ENCODE peak calls at places on chromosomes 11 and 22, in six cellular contexts. V is hepatocyte, M is HAP-1, Y is aorta, E is H1, F is stomach. K is an unnamed sample. For H3K4me1 and H3K9me3, the result is how much of the 10 kb centered on the place peaks cover.

GRCh38 chr22:21876486-21877176 is 9.2 kb upstream of the MAPK1 start:
- DNase-seq in V (no peak), E (no peak), F (no peak), M (no peak), Y (no peak), K (no peak)

GRCh38 chr22:25939384-25939783 is 197.4 kb downstream of the MYO18B start:
- DNase-seq in Y (no peak), E (no peak), F (no peak), V (no peak), M (no peak), K (no peak)

GRCh38 chr11:22795914-22796313 is 33.7 kb downstream of the SVIP start:
- DNase-seq in Y (no peak), F (no peak), V (no peak), M (no peak), E (no peak), K (no peak)

GRCh38 chr11:62574363-62575057 is 819 bp upstream of the EEF1G start:
- DNase-seq in Y (peak), E (no peak), V (peak), F (peak), M (no peak), K (peak)

GRCh38 chr11:119000906-119001305 is 3.0 kb downstream of the CENATAC start:
- DNase-seq in V (no peak), M (no peak), F (no peak), Y (no peak), E (no peak), K (no peak)

GRCh38 chr11:94067010-94067409 is 45.9 kb downstream of the HEPHL1 start:
- DNase-seq in V (no peak), Y (no peak), M (no peak), F (no peak), E (no peak), K (no peak)

GRCh38 chr22:35648066-35649025 is at the start of gene APOL6:
- DNase-seq in F (peak), V (peak), Y (no peak), E (no peak), M (no peak), K (peak)

GRCh38 chr22:35380537-35381423 is at the start of gene HMOX1:
- DNase-seq in V (peak), Y (peak), M (peak), E (no peak), F (peak), K (peak)

GRCh38 chr11:97548280-97548679 is 1158.5 kb downstream of the JRKL start:
- DNase-seq in Y (no peak), V (no peak), M (no peak), E (no peak), F (no peak), K (no peak)

GRCh38 chr11:30046211-30046945 is 29.5 kb upstream of the KCNA4 start:
- DNase-seq in M (no peak), F (no peak), Y (no peak), V (no peak), E (no peak), K (no peak)

GRCh38 chr22:39522567-39523300 is 2.4 kb downstream of the ATF4 start:
- DNase-seq in V (no peak), M (peak), F (peak), E (no peak), Y (peak), K (no peak)

GRCh38 chr11:65377777-65378176 is 4.7 kb downstream of the SLC25A45 start:
- DNase-seq in F (no peak), M (no peak), V (no peak), E (no peak), Y (no peak), K (no peak)

GRCh38 chr22:33577862-33578411 is 342.3 kb downstream of the LARGE1 start:
- DNase-seq in Y (no peak), M (no peak), V (peak), E (no peak), F (no peak), K (no peak)

GRCh38 chr11:130452941-130453340 is 4.5 kb downstream of the ADAMTS15 start:
- DNase-seq in Y (peak), E (no peak), M (no peak), V (no peak), F (no peak), K (no peak)

GRCh38 chr11:15539645-15540044 is 424.9 kb downstream of the INSC start:
- DNase-seq in E (no peak), Y (no peak), V (no peak), F (no peak), M (no peak), K (no peak)

GRCh38 chr11:3135491-3136440 is 29.3 kb downstream of the OSBPL5 start:
- DNase-seq in M (no peak), Y (peak), V (no peak), E (no peak), F (no peak), K (peak)

GRCh38 chr22:17733484-17733883 is 40.8 kb downstream of the BID start:
- DNase-seq in F (no peak), M (no peak), V (no peak), Y (no peak), E (no peak), K (no peak)

GRCh38 chr11:5291207-5291838 is 10.4 kb downstream of the OR51B4 start:
- DNase-seq in F (no peak), Y (no peak), V (peak), M (no peak), E (no peak), K (no peak)

GRCh38 chr11:371051-371450 is 1.8 kb downstream of the B4GALNT4 start:
- DNase-seq in V (no peak), Y (no peak), F (no peak), M (no peak), E (no peak), K (no peak)

GRCh38 chr11:368414-369335 is 624 bp upstream of the B4GALNT4 start:
- DNase-seq in M (no peak), F (no peak), V (peak), Y (no peak), E (no peak), K (peak)

GRCh38 chr11:371716-372590 is 2.7 kb downstream of the B4GALNT4 start:
- DNase-seq in E (no peak), F (no peak), V (no peak), Y (no peak), M (no peak), K (peak)

GRCh38 chr11:369336-370018 is at the start of gene B4GALNT4:
- DNase-seq in E (no peak), Y (no peak), V (peak), M (peak), F (no peak), K (no peak)

DNA sequence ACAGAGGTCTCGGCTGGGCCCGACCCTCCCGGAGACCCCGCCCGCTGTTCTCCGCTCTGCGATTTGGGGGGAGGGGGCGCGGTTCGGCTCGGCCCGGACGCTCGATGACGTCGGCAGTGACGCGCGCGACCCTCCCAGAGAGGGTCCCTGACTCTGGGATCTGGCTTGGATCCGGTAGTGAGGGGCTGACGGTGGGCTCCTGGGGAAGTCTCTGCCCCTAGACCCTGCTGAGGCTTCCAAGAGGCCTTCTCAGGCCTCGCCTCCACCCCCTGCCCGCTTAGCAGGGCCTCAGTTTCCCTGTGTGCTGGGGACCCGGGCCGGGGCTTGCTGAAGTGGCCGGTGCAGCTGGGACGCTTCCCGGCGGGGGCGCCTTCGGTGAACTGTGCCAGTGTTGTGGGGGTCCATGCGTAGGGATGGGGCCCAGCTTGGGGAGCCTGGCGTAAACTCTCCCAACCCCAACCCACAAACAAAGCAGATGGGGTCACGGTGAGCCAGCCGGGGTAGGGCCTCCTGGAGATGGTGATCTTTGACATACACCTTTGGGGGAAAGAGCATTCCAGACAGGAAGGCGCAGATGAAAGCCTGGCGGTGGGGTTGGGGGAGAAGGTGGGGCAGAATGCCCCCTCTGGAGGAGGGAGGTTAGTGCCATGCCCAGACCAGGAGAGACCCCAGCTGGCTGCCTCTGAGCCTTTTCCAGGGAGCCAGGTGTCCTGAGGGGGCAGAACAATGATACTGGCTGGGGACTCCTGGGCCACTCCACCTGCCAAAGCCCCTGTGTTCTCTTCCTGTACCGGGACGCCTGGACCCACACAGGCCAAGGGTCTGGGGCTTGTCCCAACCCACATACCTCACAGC is 1.0 kb downstream of the B4GALNT4 start:
- DNase-seq in F (no peak), E (no peak), Y (no peak), V (peak), M (no peak), K (peak)
- H3K4me3 ChIP-seq in F (no peak), E (peak), Y (no peak), V (peak), M (peak), K (no peak)

GRCh38 chr11:81959341-81959740 is 774.3 kb downstream of the FAM181B start:
- DNase-seq in M (no peak), Y (no peak), E (no peak), F (no peak), V (no peak), K (no peak)

GRCh38 chr11:81966340-81966739 is 767.3 kb downstream of the FAM181B start:
- DNase-seq in F (no peak), M (no peak), Y (no peak), V (no peak), E (no peak), K (no peak)

GRCh38 chr11:81967242-81967641 is 766.4 kb downstream of the FAM181B start:
- DNase-seq in Y (no peak), E (no peak), M (no peak), F (no peak), V (no peak), K (no peak)

GRCh38 chr11:81963018-81963417 is 770.6 kb downstream of the FAM181B start:
- DNase-seq in V (no peak), Y (no peak), E (no peak), M (no peak), F (no peak), K (no peak)
- H3K4me1 ChIP-seq in V (under half), Y (under half), E (under half), M (under half), F (under half), K (under half)

DNA sequence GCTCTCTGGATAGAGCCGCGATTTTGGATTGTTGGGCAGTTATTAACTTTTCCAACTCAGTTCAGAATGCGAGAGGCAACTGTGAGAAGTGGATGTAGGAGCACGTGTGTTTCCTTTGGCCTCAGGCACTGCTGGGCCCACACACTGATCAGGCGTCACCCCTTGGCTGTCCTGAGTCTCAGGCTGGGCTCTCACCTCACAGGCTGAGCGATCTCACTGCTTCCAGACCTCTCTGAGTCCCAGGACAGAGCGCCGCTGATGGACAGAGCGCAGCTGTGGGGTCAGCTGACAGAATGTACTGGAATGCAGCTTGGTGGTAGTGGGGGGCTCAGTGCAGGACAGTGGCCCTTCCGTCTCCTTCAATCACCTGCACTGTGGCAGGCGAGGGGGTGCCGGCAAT is 516.2 kb downstream of the TBC1D22A start:
- DNase-seq in F (no peak), M (no peak), V (no peak), Y (peak), E (no peak), K (no peak)
- H3K9me3 ChIP-seq in F (under half), M (under half), V (under half), Y (under half), E (half or more), K (under half)

GRCh38 chr11:57599381-57599780 is 1.9 kb downstream of the SERPING1 start:
- DNase-seq in E (no peak), Y (no peak), M (no peak), F (no peak), V (no peak), K (no peak)
- H3K4me3 ChIP-seq in E (peak), Y (no peak), M (no peak), F (peak), V (no peak), K (no peak)

GRCh38 chr11:73334244-73335203 is 26.4 kb downstream of the ARHGEF17 start:
- DNase-seq in F (peak), Y (peak), E (no peak), M (no peak), V (peak), K (no peak)

GRCh38 chr11:73333173-73333572 is 25.1 kb downstream of the ARHGEF17 start:
- DNase-seq in M (no peak), V (no peak), Y (no peak), F (no peak), E (no peak), K (no peak)

GRCh38 chr11:73333626-73334199 is 25.6 kb downstream of the ARHGEF17 start:
- DNase-seq in V (no peak), F (no peak), M (no peak), E (no peak), Y (no peak), K (no peak)

GRCh38 chr11:73330569-73331093 is 22.6 kb downstream of the ARHGEF17 start:
- DNase-seq in V (peak), M (no peak), E (no peak), Y (no peak), F (no peak), K (no peak)

DNA sequence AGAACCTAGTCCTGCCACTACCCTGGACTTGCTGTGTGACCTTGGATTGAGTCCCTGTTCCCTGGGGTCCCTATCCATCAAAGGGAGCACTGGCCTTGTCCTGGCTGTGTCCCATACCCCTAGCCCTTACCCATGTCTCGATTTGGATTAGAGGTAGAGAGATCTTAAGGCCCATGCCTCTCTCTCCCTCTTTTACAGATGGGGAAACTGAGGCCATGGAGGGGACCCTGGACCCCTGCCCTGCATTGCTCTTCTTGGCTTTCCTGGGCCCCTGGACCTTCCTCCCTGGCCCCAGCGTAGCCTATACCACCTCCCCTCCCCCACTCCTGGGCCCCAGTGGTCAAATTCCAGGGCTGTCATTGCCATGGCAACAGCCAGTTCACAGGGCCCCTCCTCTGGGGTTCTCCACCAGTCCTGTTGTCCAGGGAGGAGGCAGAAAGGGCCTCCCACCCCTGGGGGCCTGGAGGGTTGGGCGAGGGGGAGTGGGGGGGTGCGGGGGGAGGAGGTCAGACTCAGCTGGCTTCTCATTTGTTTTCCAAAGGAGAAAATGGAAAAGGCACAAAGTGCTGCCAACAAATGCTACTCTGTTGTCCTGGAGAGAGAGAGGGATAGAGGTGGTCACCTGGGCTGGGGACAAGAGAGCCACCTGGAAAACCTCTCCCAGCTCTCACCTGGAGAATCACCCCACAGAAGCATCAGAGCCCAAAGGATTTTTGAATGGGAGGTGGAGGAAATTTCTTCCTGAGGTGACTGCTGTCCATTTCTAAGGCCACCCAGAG is 23.3 kb downstream of the ARHGEF17 start:
- DNase-seq in Y (no peak), E (no peak), V (peak), F (no peak), M (peak), K (no peak)
- H3K4me1 ChIP-seq in Y (under half), E (under half), V (half or more), F (half or more), M (under half), K (half or more)

K was measured in upper lobe of left lung.